ENCODE peak calls at places on chromosomes 1 and 21, in nine cellular contexts. L is activated naive CD4-positive, alpha-beta T cell; T is smooth muscle cell of the brain vasculature; S is AG09319; I is stimulated activated CD4-positive, alpha-beta T cell treated with anti-CD3 and anti-CD28 coated beads, Interleukin-15, amount 100 ng/mL, for 1 hour; E is pulmonary artery endothelial cell; Z is activated T-cell treated with anti-CD3 and anti-CD28 coated beads, Interleukin-2, amount 50 U/mL, for 72 hours; O is MV-4-11; B is B cell. C is an unnamed sample.

GRCh38 chr1:222084996-222085395 is 343.1 kb upstream of the DUSP10 start:
- DNase-seq in T (no peak), L (no peak), B (no peak), E (no peak), Z (no peak), I (no peak), O (no peak), S (peak), C (no peak)

GRCh38 chr1:32364836-32365235 is 2.5 kb downstream of the TSSK3 start:
- DNase-seq in L (no peak), I (no peak), B (no peak), Z (no peak), S (no peak), O (no peak), T (no peak), E (no peak), C (no peak)

GRCh38 chr1:201495447-201496295 is 11.3 kb downstream of the CSRP1 start:
- DNase-seq in S (no peak), O (no peak), B (no peak), Z (no peak), L (no peak), I (no peak), E (peak), T (no peak), C (peak)

GRCh38 chr1:19476440-19477190 is 8.7 kb downstream of the CAPZB start:
- DNase-seq in O (peak), B (peak), E (peak), S (no peak), L (no peak), I (no peak), Z (peak), T (no peak), C (peak)

GRCh38 chr1:244347942-244348341 is 103.8 kb downstream of the ADSS2 start:
- DNase-seq in O (no peak), L (no peak), B (no peak), E (no peak), I (no peak), S (no peak), T (no peak), Z (no peak), C (peak)

GRCh38 chr1:60850084-60850483 is 232.3 kb upstream of the NFIA start:
- DNase-seq in E (no peak), T (no peak), S (no peak), I (no peak), Z (no peak), O (no peak), L (no peak), B (no peak), C (no peak)

GRCh38 chr1:179143332-179143731 is 61.5 kb downstream of the TOR3A start:
- DNase-seq in I (no peak), Z (no peak), O (peak), S (peak), T (peak), L (no peak), E (peak), B (no peak), C (no peak)

GRCh38 chr1:26169201-26169600 is 438 bp upstream of the C1orf232 start:
- DNase-seq in B (no peak), O (no peak), I (no peak), T (no peak), L (no peak), Z (no peak), E (no peak), S (no peak), C (no peak)

GRCh38 chr1:37793773-37794371 is at the start of gene MANEAL:
- DNase-seq in I (no peak), T (no peak), B (peak), S (no peak), E (no peak), Z (peak), O (peak), L (peak), C (peak)

GRCh38 chr1:18011703-18012102 is 95.9 kb upstream of the IGSF21 start:
- DNase-seq in T (no peak), S (no peak), I (no peak), O (no peak), B (no peak), L (no peak), Z (no peak), E (no peak), C (no peak)

GRCh38 chr1:204408074-204408507 is 3.5 kb downstream of the PPP1R15B start:
- DNase-seq in S (no peak), T (peak), B (no peak), Z (no peak), E (no peak), I (no peak), O (no peak), L (no peak), C (peak)

GRCh38 chr21:29316806-29317205 is 18.1 kb downstream of the BACH1 start:
- DNase-seq in B (no peak), Z (no peak), I (no peak), E (no peak), O (no peak), S (no peak), T (no peak), L (no peak), C (no peak)

GRCh38 chr1:174954686-174955669 is 44.8 kb upstream of the CACYBP start:
- DNase-seq in L (no peak), Z (no peak), S (no peak), B (no peak), O (peak), E (no peak), T (no peak), I (no peak), C (no peak)

GRCh38 chr1:29889776-29890175 is 653.5 kb downstream of the PTPRU start:
- DNase-seq in Z (no peak), S (no peak), T (no peak), E (no peak), O (no peak), B (no peak), L (no peak), I (no peak), C (no peak)

GRCh38 chr21:46328151-46328550 is 4.2 kb downstream of the PCNT start:
- DNase-seq in O (no peak), Z (no peak), T (no peak), B (no peak), S (no peak), I (no peak), E (no peak), L (no peak), C (no peak)

GRCh38 chr1:12728391-12728790 is 12.5 kb downstream of the AADACL3 start:
- DNase-seq in S (no peak), O (no peak), L (no peak), T (no peak), I (no peak), B (no peak), E (no peak), Z (no peak), C (no peak)

GRCh38 chr1:79188371-79188770 is 181.8 kb upstream of the ADGRL4 start:
- DNase-seq in O (no peak), E (peak), T (peak), B (no peak), L (no peak), Z (no peak), I (no peak), S (no peak), C (no peak)

GRCh38 chr1:167251482-167251881 is 30.8 kb downstream of the POU2F1 start:
- DNase-seq in Z (no peak), O (no peak), S (no peak), B (no peak), L (no peak), T (no peak), E (no peak), I (no peak), C (no peak)

GRCh38 chr1:17594026-17594425 is 54.5 kb downstream of the ARHGEF10L start:
- DNase-seq in I (no peak), L (no peak), E (no peak), S (no peak), Z (no peak), B (no peak), T (no peak), O (peak), C (no peak)

C was measured in mucosa of descending colon.